ENCODE peak calls at places on chromosomes 7 and 10, in nine cellular contexts. X is naive thymus-derived CD8-positive, alpha-beta T cell; F is activated T-cell treated with anti-CD3 and anti-CD28 coated beads for 4 hours; D is DMS79; B is stimulated activated CD4-positive, alpha-beta T cell treated with anti-CD3 and anti-CD28 coated beads, Interleukin-4, amount 100 ng/mL, for 4 hours; U is NCI-H1436; N is NCI-H510A treated with DMSO at 0.1 percent for 48 hours; P is lung; J is fibroblast of lung. C is an unnamed sample.

GRCh38 chr10:47339759-47340612 is 8.2 kb upstream of the RBP3 start:
- DNase-seq in X (no peak), B (no peak), N (no peak), U (no peak), F (no peak), D (no peak), P (no peak), J (no peak), C (peak; percentile 8)

GRCh38 chr7:151860771-151861170 is 16.1 kb downstream of the PRKAG2 start:
- DNase-seq in N (no peak), U (no peak), B (no peak), D (no peak), F (no peak), J (no peak), X (no peak), P (no peak), C (no peak)

GRCh38 chr7:129376076-129376777 is 58.0 kb upstream of the STRIP2 start:
- DNase-seq in J (peak; percentile 43), X (no peak), U (peak; percentile 9), P (peak; percentile 48), N (no peak), D (no peak), F (peak; percentile 31), B (peak; percentile 30), C (peak; percentile 61)

GRCh38 chr7:37549542-37549941 is 100.9 kb upstream of the ELMO1 start:
- DNase-seq in B (no peak), N (no peak), X (no peak), J (no peak), U (no peak), D (no peak), F (no peak), P (no peak), C (no peak)

GRCh38 chr10:93542358-93542791 is 24.1 kb upstream of the FFAR4 start:
- DNase-seq in F (no peak), P (no peak), N (peak; percentile 84), D (peak; percentile 36), B (no peak), J (peak; percentile 39), U (no peak), X (no peak), C (peak; percentile 45)

GRCh38 chr10:4939224-4940072 is 23.8 kb upstream of the AKR1C1 start:
- DNase-seq in N (no peak), X (no peak), J (no peak), F (no peak), D (no peak), B (no peak), P (no peak), U (no peak), C (no peak)

GRCh38 chr7:10257438-10257837 is 716.2 kb upstream of the PHF14 start:
- DNase-seq in X (no peak), B (no peak), F (no peak), P (no peak), D (no peak), U (no peak), J (no peak), N (no peak), C (no peak)

GRCh38 chr10:109996225-109996624 is 11.6 kb upstream of the ADD3 start:
- DNase-seq in D (no peak), F (no peak), B (no peak), N (no peak), U (no peak), X (no peak), P (no peak), J (no peak), C (no peak)

GRCh38 chr7:27162930-27163775 is 2.2 kb downstream of the HOXA9 start:
- DNase-seq in B (no peak), U (no peak), P (no peak), D (no peak), J (no peak), N (peak; percentile 59), F (no peak), X (no peak), C (no peak)

GRCh38 chr10:46234431-46235060 is 52.3 kb upstream of the ANTXRL start:
- DNase-seq in X (no peak), F (no peak), J (no peak), P (peak; percentile 24), U (no peak), B (no peak), D (no peak), N (no peak), C (peak; percentile 9)

GRCh38 chr7:130901209-130901783 is 167.3 kb upstream of the KLF14 start:
- DNase-seq in F (no peak), N (peak; percentile 28), B (no peak), D (peak; percentile 39), J (peak; percentile 93), U (no peak), P (peak; percentile 91), X (no peak), C (peak; percentile 65)

GRCh38 chr7:80147543-80148376 is 13.1 kb downstream of the GNAI1 start:
- DNase-seq in B (no peak), N (no peak), X (no peak), F (no peak), D (no peak), J (peak; percentile 93), P (no peak), U (no peak), C (no peak)

GRCh38 chr7:22565315-22565811 is 65.4 kb upstream of the STEAP1B start:
- DNase-seq in J (peak; percentile 56), B (no peak), F (no peak), U (no peak), N (no peak), D (no peak), X (no peak), P (no peak), C (no peak)

GRCh38 chr7:154440058-154440457 is 387.9 kb downstream of the DPP6 start:
- DNase-seq in J (no peak), P (no peak), D (no peak), N (no peak), F (no peak), B (no peak), U (no peak), X (no peak), C (no peak)

GRCh38 chr7:43135129-43135528 is 22.7 kb downstream of the HECW1 start:
- DNase-seq in F (no peak), N (no peak), P (no peak), B (no peak), X (no peak), J (no peak), D (no peak), U (no peak), C (no peak)

GRCh38 chr10:126177414-126178030 is 210.8 kb downstream of the ADAM12 start:
- DNase-seq in D (no peak), X (no peak), N (no peak), F (no peak), P (no peak), J (no peak), U (no peak), B (no peak), C (no peak)

GRCh38 chr10:7085147-7085912 is 325.5 kb downstream of the SFMBT2 start:
- DNase-seq in D (no peak), B (no peak), N (no peak), F (no peak), P (no peak), X (no peak), J (peak; percentile 77), U (no peak), C (no peak)

GRCh38 chr10:125238682-125239081 is 78.3 kb upstream of the CTBP2 start:
- DNase-seq in B (no peak), D (no peak), X (no peak), P (no peak), U (no peak), J (no peak), N (no peak), F (no peak), C (no peak)

GRCh38 chr10:57023626-57024025 is 662.6 kb upstream of the ZWINT start:
- DNase-seq in U (no peak), J (no peak), X (no peak), N (no peak), P (no peak), F (no peak), D (no peak), B (no peak), C (no peak)

GRCh38 chr7:27116962-27117686 is 13.4 kb downstream of the HOXA4 start:
- DNase-seq in U (no peak), D (no peak), X (no peak), N (no peak), F (no peak), B (no peak), P (peak; percentile 25), J (no peak), C (no peak)

GRCh38 chr10:37681617-37681999 is 175.8 kb downstream of the ZNF248 start:
- DNase-seq in J (no peak), D (no peak), P (no peak), F (no peak), B (no peak), X (no peak), U (no peak), N (no peak), C (no peak)

GRCh38 chr10:43376046-43376635 is 4.7 kb downstream of the FXYD4 start:
- DNase-seq in U (no peak), N (no peak), X (no peak), J (no peak), D (no peak), B (no peak), F (no peak), P (no peak), C (no peak)

GRCh38 chr10:30600005-30600404 is 29.5 kb downstream of the LYZL2 start:
- DNase-seq in P (no peak), X (no peak), J (no peak), B (no peak), U (no peak), D (no peak), N (no peak), F (no peak), C (no peak)

GRCh38 chr10:114053946-114054345 is 10.3 kb downstream of the ADRB1 start:
- DNase-seq in U (no peak), D (no peak), X (no peak), F (no peak), B (no peak), P (no peak), N (no peak), J (no peak), C (no peak)

GRCh38 chr7:155844019-155844453 is 31.8 kb upstream of the SHH start:
- DNase-seq in P (peak; percentile 87), X (no peak), J (peak; percentile 55), D (no peak), N (no peak), F (no peak), U (no peak), B (no peak), C (peak; percentile 95)

GRCh38 chr10:20004087-20004523 is 187.9 kb downstream of the PLXDC2 start:
- DNase-seq in P (peak; percentile 44), J (peak; percentile 65), F (no peak), B (no peak), U (no peak), X (no peak), D (no peak), N (no peak), C (no peak)

GRCh38 chr7:5093948-5094347 is 48.3 kb downstream of the RBAK start:
- DNase-seq in B (no peak), U (no peak), F (no peak), D (no peak), X (no peak), N (no peak), J (no peak), P (no peak), C (no peak)

GRCh38 chr10:129888784-129889616 is 75.1 kb downstream of the EBF3 start:
- DNase-seq in P (no peak), F (peak; percentile 16), B (peak; percentile 45), U (no peak), X (peak; percentile 26), N (no peak), J (peak; percentile 8), D (no peak), C (no peak)

GRCh38 chr7:20114463-20114862 is 102.7 kb downstream of the MACC1 start:
- DNase-seq in U (no peak), F (no peak), X (no peak), P (peak; percentile 37), D (no peak), J (peak; percentile 2), N (no peak), B (no peak), C (no peak)

GRCh38 chr10:96673318-96674099 is 46.8 kb downstream of the PIK3AP1 start:
- DNase-seq in F (no peak), N (no peak), U (no peak), P (peak; percentile 54), X (no peak), B (no peak), J (peak; percentile 29), D (no peak), C (no peak)

GRCh38 chr7:130008941-130009847 is 42.0 kb downstream of the ZC3HC1 start:
- DNase-seq in F (no peak), D (no peak), U (no peak), X (no peak), N (peak; percentile 4), J (no peak), B (no peak), P (peak; percentile 58), C (peak; percentile 92)